ENCODE peak calls at places on chromosomes 1 and 21, in ten cellular contexts. One of them, this sample, is unnamed.

GRCh38 chr1:109794319-109795132 is 30.8 kb upstream of the EPS8L3 start:
- DNase-seq in hippocampal formation: no peak
- DNase-seq in T1000: no peak
- DNase-seq in activated CD4-positive, alpha-beta T cell treated with anti-CD3 and anti-CD28 coated beads, Interleukin-2, amount 10 ng/mL, durations not matched to agents 7 days and 5 days: no peak
- DNase-seq in NCI-H2029: no peak
- DNase-seq in A549: no peak
- DNase-seq in fibroblast of villous mesenchyme: no peak
- DNase-seq in RWPE2: no peak
- DNase-seq in RWPE1: no peak
- DNase-seq in NCI-H524: no peak
- DNase-seq in this sample: no peak

GRCh38 chr1:4685466-4685865 is 31.1 kb downstream of the AJAP1 start:
- DNase-seq in hippocampal formation: no peak
- DNase-seq in T1000: no peak
- DNase-seq in activated CD4-positive, alpha-beta T cell treated with anti-CD3 and anti-CD28 coated beads, Interleukin-2, amount 10 ng/mL, durations not matched to agents 7 days and 5 days: no peak
- DNase-seq in NCI-H2029: no peak
- DNase-seq in A549: no peak
- DNase-seq in fibroblast of villous mesenchyme: no peak
- DNase-seq in RWPE2: no peak
- DNase-seq in RWPE1: no peak
- DNase-seq in NCI-H524: no peak
- DNase-seq in this sample: no peak

GRCh38 chr1:117632269-117633067 is 26.6 kb downstream of the TENT5C start:
- DNase-seq in hippocampal formation: no peak
- DNase-seq in T1000: no peak
- DNase-seq in activated CD4-positive, alpha-beta T cell treated with anti-CD3 and anti-CD28 coated beads, Interleukin-2, amount 10 ng/mL, durations not matched to agents 7 days and 5 days: no peak
- DNase-seq in NCI-H2029: no peak
- DNase-seq in A549: no peak
- DNase-seq in fibroblast of villous mesenchyme: no peak
- DNase-seq in RWPE2: no peak
- DNase-seq in RWPE1: no peak
- DNase-seq in NCI-H524: no peak
- DNase-seq in this sample: no peak

GRCh38 chr1:114105401-114105979 is 48.2 kb downstream of the SYT6 start:
- DNase-seq in hippocampal formation: no peak
- DNase-seq in T1000: no peak
- DNase-seq in activated CD4-positive, alpha-beta T cell treated with anti-CD3 and anti-CD28 coated beads, Interleukin-2, amount 10 ng/mL, durations not matched to agents 7 days and 5 days: no peak
- DNase-seq in NCI-H2029: no peak
- DNase-seq in A549: no peak
- DNase-seq in fibroblast of villous mesenchyme: no peak
- DNase-seq in RWPE2: no peak
- DNase-seq in RWPE1: no peak
- DNase-seq in NCI-H524: no peak
- DNase-seq in this sample: no peak

GRCh38 chr1:206495493-206496046 is 11.8 kb upstream of the RASSF5 start:
- DNase-seq in hippocampal formation: no peak
- DNase-seq in T1000: no peak
- DNase-seq in activated CD4-positive, alpha-beta T cell treated with anti-CD3 and anti-CD28 coated beads, Interleukin-2, amount 10 ng/mL, durations not matched to agents 7 days and 5 days: no peak
- DNase-seq in NCI-H2029: no peak
- DNase-seq in A549: no peak
- DNase-seq in fibroblast of villous mesenchyme: no peak
- DNase-seq in RWPE2: no peak
- DNase-seq in RWPE1: no peak
- DNase-seq in NCI-H524: no peak
- DNase-seq in this sample: no peak

GRCh38 chr1:184407816-184408510 is 21.1 kb downstream of the C1orf21 start:
- DNase-seq in hippocampal formation: no peak
- DNase-seq in T1000: no peak
- DNase-seq in activated CD4-positive, alpha-beta T cell treated with anti-CD3 and anti-CD28 coated beads, Interleukin-2, amount 10 ng/mL, durations not matched to agents 7 days and 5 days: no peak
- DNase-seq in NCI-H2029: no peak
- DNase-seq in A549: peak; percentile 41
- DNase-seq in fibroblast of villous mesenchyme: peak; percentile 73
- DNase-seq in RWPE2: no peak
- DNase-seq in RWPE1: no peak
- DNase-seq in NCI-H524: no peak
- DNase-seq in this sample: no peak

GRCh38 chr1:174902531-174903099 is 97.1 kb upstream of the CACYBP start:
- DNase-seq in hippocampal formation: no peak
- DNase-seq in T1000: no peak
- DNase-seq in activated CD4-positive, alpha-beta T cell treated with anti-CD3 and anti-CD28 coated beads, Interleukin-2, amount 10 ng/mL, durations not matched to agents 7 days and 5 days: no peak
- DNase-seq in NCI-H2029: no peak
- DNase-seq in A549: no peak
- DNase-seq in fibroblast of villous mesenchyme: no peak
- DNase-seq in RWPE2: no peak
- DNase-seq in RWPE1: no peak
- DNase-seq in NCI-H524: no peak
- DNase-seq in this sample: no peak

GRCh38 chr1:224245188-224245587 is 62.1 kb downstream of the DEGS1 start:
- DNase-seq in hippocampal formation: peak; percentile 22
- DNase-seq in T1000: no peak
- DNase-seq in activated CD4-positive, alpha-beta T cell treated with anti-CD3 and anti-CD28 coated beads, Interleukin-2, amount 10 ng/mL, durations not matched to agents 7 days and 5 days: peak; percentile 49
- DNase-seq in NCI-H2029: peak; percentile 90
- DNase-seq in A549: peak; percentile 19
- DNase-seq in fibroblast of villous mesenchyme: peak; percentile 42
- DNase-seq in RWPE2: no peak
- DNase-seq in RWPE1: no peak
- DNase-seq in NCI-H524: no peak
- DNase-seq in this sample: no peak

GRCh38 chr1:21752186-21752585 is 30.8 kb downstream of the USP48 start:
- DNase-seq in hippocampal formation: no peak
- DNase-seq in T1000: no peak
- DNase-seq in activated CD4-positive, alpha-beta T cell treated with anti-CD3 and anti-CD28 coated beads, Interleukin-2, amount 10 ng/mL, durations not matched to agents 7 days and 5 days: no peak
- DNase-seq in NCI-H2029: no peak
- DNase-seq in A549: no peak
- DNase-seq in fibroblast of villous mesenchyme: peak; percentile 45
- DNase-seq in RWPE2: no peak
- DNase-seq in RWPE1: no peak
- DNase-seq in NCI-H524: no peak
- DNase-seq in this sample: no peak

GRCh38 chr1:230839166-230839565 is 29.2 kb downstream of the C1orf198 start:
- DNase-seq in hippocampal formation: no peak
- DNase-seq in T1000: no peak
- DNase-seq in activated CD4-positive, alpha-beta T cell treated with anti-CD3 and anti-CD28 coated beads, Interleukin-2, amount 10 ng/mL, durations not matched to agents 7 days and 5 days: no peak
- DNase-seq in NCI-H2029: no peak
- DNase-seq in A549: no peak
- DNase-seq in fibroblast of villous mesenchyme: no peak
- DNase-seq in RWPE2: no peak
- DNase-seq in RWPE1: no peak
- DNase-seq in NCI-H524: no peak
- DNase-seq in this sample: no peak

GRCh38 chr21:15455819-15456462 is 273.8 kb upstream of the USP25 start:
- DNase-seq in hippocampal formation: no peak
- DNase-seq in T1000: no peak
- DNase-seq in activated CD4-positive, alpha-beta T cell treated with anti-CD3 and anti-CD28 coated beads, Interleukin-2, amount 10 ng/mL, durations not matched to agents 7 days and 5 days: no peak
- DNase-seq in NCI-H2029: no peak
- DNase-seq in A549: no peak
- DNase-seq in fibroblast of villous mesenchyme: no peak
- DNase-seq in RWPE2: peak; percentile 38
- DNase-seq in RWPE1: no peak
- DNase-seq in NCI-H524: no peak
- DNase-seq in this sample: no peak

GRCh38 chr1:221693087-221693486 is 48.8 kb downstream of the DUSP10 start:
- DNase-seq in hippocampal formation: no peak
- DNase-seq in T1000: no peak
- DNase-seq in activated CD4-positive, alpha-beta T cell treated with anti-CD3 and anti-CD28 coated beads, Interleukin-2, amount 10 ng/mL, durations not matched to agents 7 days and 5 days: no peak
- DNase-seq in NCI-H2029: no peak
- DNase-seq in A549: no peak
- DNase-seq in fibroblast of villous mesenchyme: no peak
- DNase-seq in RWPE2: no peak
- DNase-seq in RWPE1: no peak
- DNase-seq in NCI-H524: no peak
- DNase-seq in this sample: peak; percentile 16

GRCh38 chr1:219174672-219175564 is 1.2 kb downstream of the LYPLAL1 start:
- DNase-seq in hippocampal formation: no peak
- DNase-seq in T1000: peak; percentile 6
- DNase-seq in activated CD4-positive, alpha-beta T cell treated with anti-CD3 and anti-CD28 coated beads, Interleukin-2, amount 10 ng/mL, durations not matched to agents 7 days and 5 days: peak; percentile 11
- DNase-seq in NCI-H2029: no peak
- DNase-seq in A549: no peak
- DNase-seq in fibroblast of villous mesenchyme: peak; percentile 86
- DNase-seq in RWPE2: no peak
- DNase-seq in RWPE1: peak; percentile 41
- DNase-seq in NCI-H524: no peak
- DNase-seq in this sample: no peak

GRCh38 chr21:36079010-36079649 is 9.3 kb downstream of the CBR1 start:
- DNase-seq in hippocampal formation: no peak
- DNase-seq in T1000: no peak
- DNase-seq in activated CD4-positive, alpha-beta T cell treated with anti-CD3 and anti-CD28 coated beads, Interleukin-2, amount 10 ng/mL, durations not matched to agents 7 days and 5 days: peak; percentile 68
- DNase-seq in NCI-H2029: no peak
- DNase-seq in A549: no peak
- DNase-seq in fibroblast of villous mesenchyme: peak; percentile 74
- DNase-seq in RWPE2: no peak
- DNase-seq in RWPE1: no peak
- DNase-seq in NCI-H524: no peak
- DNase-seq in this sample: no peak

This sample was measured in iPS DF 6.9.